ENCODE peak calls at places on chromosome 12, in nine cellular contexts. A, H, M, Z, S, R, T, J and K are unnamed samples.

GRCh38 chr12:55995366-55995765 is 1.7 kb upstream of the SUOX start:
- DNase-seq in S (no peak), H (no peak), R (no peak), A (no peak), M (no peak), J (no peak), Z (no peak), T (no peak), K (no peak)

GRCh38 chr12:38903596-38903995 is 1.8 kb downstream of the CPNE8 start:
- DNase-seq in M (no peak), T (no peak), S (no peak), R (peak), A (no peak), J (no peak), Z (no peak), H (no peak), K (no peak)

GRCh38 chr12:60257063-60257462 is 661.2 kb downstream of the SLC16A7 start:
- DNase-seq in T (no peak), J (no peak), A (peak), S (no peak), H (no peak), M (no peak), R (no peak), Z (peak), K (no peak)

GRCh38 chr12:20183563-20183962 is 184.8 kb upstream of the PDE3A start:
- DNase-seq in Z (no peak), R (no peak), S (no peak), T (no peak), A (no peak), M (no peak), H (no peak), J (no peak), K (no peak)

GRCh38 chr12:122081108-122081696 is 2.6 kb downstream of the MLXIP start:
- DNase-seq in T (no peak), S (no peak), H (no peak), A (no peak), R (no peak), M (no peak), Z (peak), J (peak), K (no peak)

GRCh38 chr12:64826234-64826633 is 1.8 kb downstream of the TBC1D30 start:
- DNase-seq in S (peak), R (no peak), H (peak), M (peak), Z (no peak), J (no peak), T (peak), A (no peak), K (peak)

GRCh38 chr12:27333311-27334009 is 824 bp downstream of the BMAL2 start:
- DNase-seq in H (peak), Z (peak), A (no peak), S (peak), T (peak), J (no peak), R (no peak), M (peak), K (peak)

GRCh38 chr12:12456637-12457036 is 99.8 kb downstream of the BORCS5 start:
- DNase-seq in M (no peak), J (no peak), R (no peak), S (no peak), A (no peak), Z (no peak), T (no peak), H (no peak), K (no peak)

GRCh38 chr12:33605776-33606175 is 166.2 kb upstream of the SYT10 start:
- DNase-seq in H (peak), R (no peak), S (no peak), M (no peak), Z (peak), J (no peak), T (peak), A (no peak), K (no peak)

GRCh38 chr12:6722863-6723262 is 983 bp upstream of the COPS7A start:
- DNase-seq in M (no peak), R (no peak), A (no peak), S (no peak), H (no peak), J (no peak), Z (no peak), T (no peak), K (no peak)

GRCh38 chr12:92753976-92754885 is 51.4 kb downstream of the PLEKHG7 start:
- DNase-seq in Z (peak), H (no peak), S (no peak), R (no peak), J (no peak), M (peak), A (no peak), T (no peak), K (no peak)

GRCh38 chr12:47590771-47591368 is 115.0 kb downstream of the RPAP3 start:
- DNase-seq in A (no peak), S (no peak), T (no peak), Z (no peak), R (no peak), M (peak), J (no peak), H (no peak), K (no peak)

GRCh38 chr12:12562016-12562483 is 613 bp downstream of the DUSP16 start:
- DNase-seq in R (no peak), Z (peak), T (peak), J (peak), A (no peak), H (peak), M (peak), S (peak), K (peak)

GRCh38 chr12:105741786-105742566 is 396.8 kb downstream of the NUAK1 start:
- DNase-seq in A (peak), M (peak), H (no peak), T (no peak), R (no peak), S (no peak), J (no peak), Z (peak), K (peak)

GRCh38 chr12:91272456-91273063 is 89.9 kb upstream of the DCN start:
- DNase-seq in T (no peak), A (no peak), Z (no peak), H (no peak), J (no peak), M (peak), R (no peak), S (peak), K (peak)